ENCODE peak calls at places on chromosomes 6 and 20, in five cellular contexts. K is mesendoderm, W is mammary epithelial cell, L is PC-9, P is fibroblast of lung. O is an unnamed sample. For H3K4me1 and H3K36me3, the result is how much of the 10 kb centered on the place peaks cover.

GRCh38 chr20:24609757-24610156 is 140.3 kb downstream of the SYNDIG1 start:
- DNase-seq in K (peak), W (peak), L (no peak), P (no peak), O (peak)

GRCh38 chr6:73515204-73516101 is 5.4 kb downstream of the EEF1A1 start:
- DNase-seq in K (peak), W (peak), L (peak), P (peak), O (peak)

GRCh38 chr6:9851541-9852380 is 563.1 kb downstream of the TFAP2A start:
- DNase-seq in K (peak), W (peak), L (peak), P (peak), O (peak)

GRCh38 chr6:67634199-67634598 is 1000.9 kb upstream of the ADGRB3 start:
- DNase-seq in K (no peak), W (no peak), L (no peak), P (no peak), O (no peak)

GRCh38 chr6:163412345-163412744 is 2.2 kb upstream of the QKI start:
- DNase-seq in K (no peak), W (no peak), L (no peak), P (no peak), O (peak)

GRCh38 chr6:122153530-122153929 is 245.9 kb upstream of the HSF2 start:
- DNase-seq in K (peak), W (no peak), L (no peak), P (no peak), O (no peak)

GRCh38 chr20:29301624-29302259 is 1955.7 kb upstream of the DEFB115 start:
- DNase-seq in K (no peak), W (no peak), L (no peak), P (no peak), O (no peak)

GRCh38 chr6:135115411-135116293 is 61.0 kb upstream of the HBS1L start:
- DNase-seq in K (no peak), W (no peak), L (no peak), P (no peak), O (no peak)

DNA sequence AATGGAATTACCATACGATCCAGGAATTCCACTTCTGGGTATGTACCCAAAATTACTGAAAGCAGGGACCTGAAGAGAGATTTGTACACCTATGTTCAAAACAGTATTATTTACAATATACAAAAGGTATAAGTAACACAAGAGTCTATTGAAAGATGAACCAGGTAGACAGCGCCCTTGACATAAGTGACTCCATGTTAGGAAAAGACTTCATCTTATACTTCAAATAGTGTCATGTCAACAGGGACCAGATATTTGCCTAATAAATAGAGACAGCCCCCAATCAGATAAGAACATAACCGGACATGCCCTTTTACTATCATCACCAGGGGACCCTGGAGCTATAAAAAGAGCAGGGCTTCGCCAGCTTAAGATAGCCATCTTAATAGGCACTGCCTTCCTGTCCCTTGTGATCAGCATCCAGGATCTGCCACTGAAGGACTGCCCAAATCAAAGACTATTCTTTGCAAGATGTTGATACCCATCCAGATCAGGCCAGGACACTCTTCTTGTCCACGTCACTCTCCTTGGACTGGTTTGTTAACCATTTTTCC is 309.0 kb upstream of the SULF2 start:
- DNase-seq in K (no peak), W (no peak), L (no peak), P (no peak), O (no peak)
- H3K4me1 ChIP-seq in K (under half), W (under half), L (under half), P (under half), O (under half)

DNA sequence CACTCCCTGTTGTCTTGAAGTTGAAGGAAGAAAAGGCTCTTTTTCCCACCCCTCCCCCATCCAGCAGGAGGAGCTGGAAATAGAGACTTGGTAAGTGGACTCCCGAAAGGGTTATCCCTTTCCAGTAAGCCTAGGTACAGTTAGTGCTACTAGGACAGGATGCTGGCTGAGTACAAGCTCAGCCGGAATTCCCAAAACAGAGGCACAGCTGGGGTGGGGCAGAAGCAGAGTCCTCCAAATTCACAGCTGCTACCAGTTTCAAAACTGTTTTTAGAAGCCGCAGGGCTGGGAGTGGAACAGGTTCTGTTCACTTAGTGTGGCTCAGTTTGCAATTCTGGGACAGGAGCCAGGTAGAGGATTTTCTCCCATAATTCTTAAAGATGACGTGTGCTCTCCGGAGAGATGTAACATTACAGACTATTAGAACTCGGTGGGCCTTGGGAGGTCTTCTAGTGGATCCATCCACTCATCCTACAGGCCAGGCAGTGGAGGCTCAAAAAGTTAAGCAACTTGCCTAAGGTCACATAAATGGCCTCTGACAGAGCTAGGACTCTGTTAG is 19.0 kb upstream of the UTRN start:
- DNase-seq in K (peak), W (no peak), L (peak), P (peak), O (peak)
- H3K36me3 ChIP-seq in K (under half), W (under half), L (under half), P (under half), O (under half)

GRCh38 chr6:36962874-36963273 is 8.3 kb downstream of the PI16 start:
- DNase-seq in K (peak), W (no peak), L (no peak), P (no peak), O (peak)
- H3K4me2 ChIP-seq in K (no peak), W (no peak), L (no peak), P (no peak), O (no peak)

GRCh38 chr6:15872252-15873103 is 209.7 kb upstream of the DTNBP1 start:
- DNase-seq in K (no peak), W (no peak), L (no peak), P (peak), O (peak)

GRCh38 chr6:15876406-15876805 is 213.6 kb upstream of the DTNBP1 start:
- DNase-seq in K (no peak), W (peak), L (no peak), P (peak), O (peak)

GRCh38 chr6:15877245-15877644 is 214.4 kb upstream of the DTNBP1 start:
- DNase-seq in K (no peak), W (no peak), L (no peak), P (no peak), O (no peak)

GRCh38 chr6:15874821-15875220 is 212.0 kb upstream of the DTNBP1 start:
- DNase-seq in K (no peak), W (peak), L (no peak), P (peak), O (peak)

GRCh38 chr6:15874351-15874750 is 211.5 kb upstream of the DTNBP1 start:
- DNase-seq in K (peak), W (no peak), L (no peak), P (no peak), O (no peak)
- H3K4me1 ChIP-seq in K (under half), W (under half), L (under half), P (under half), O (under half)

DNA sequence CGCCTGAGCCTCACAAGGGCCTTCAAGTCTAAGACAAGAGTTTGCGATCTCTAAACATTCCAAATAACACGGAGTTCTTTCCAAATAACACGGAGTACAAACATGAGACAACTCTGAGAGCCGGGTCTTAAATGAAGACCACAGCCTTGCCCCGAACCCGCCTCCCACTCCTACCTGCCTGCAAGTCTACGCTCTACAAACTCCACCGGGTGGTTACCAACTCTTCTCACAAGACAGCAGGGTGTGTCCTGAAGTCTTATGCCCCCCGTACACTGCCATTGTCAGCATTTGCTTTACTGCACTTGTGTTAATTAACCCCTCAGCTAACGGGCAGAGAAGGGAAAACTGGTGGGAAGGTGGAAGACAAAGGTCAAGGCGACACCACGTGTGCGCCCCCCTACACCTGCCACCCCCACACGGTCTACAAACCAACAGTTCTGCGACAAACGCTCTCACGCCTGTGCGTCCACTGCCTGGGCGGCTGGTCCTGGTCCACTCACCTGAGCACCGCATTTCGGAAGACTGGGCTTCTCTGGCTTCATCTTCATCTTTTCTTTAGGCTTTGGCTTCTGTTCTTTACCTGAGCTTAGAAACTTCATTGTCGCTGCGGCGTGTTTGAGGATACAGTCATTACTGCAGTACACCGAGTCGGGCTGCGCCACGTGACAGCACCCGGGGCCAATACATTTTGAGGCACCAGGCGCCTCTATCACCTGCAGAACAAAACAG is 19.5 kb downstream of the DIDO1 start:
- DNase-seq in K (no peak), W (no peak), L (no peak), P (no peak), O (no peak)
- H3K36me3 ChIP-seq in K (under half), W (half or more), L (half or more), P (half or more), O (half or more)

DNA sequence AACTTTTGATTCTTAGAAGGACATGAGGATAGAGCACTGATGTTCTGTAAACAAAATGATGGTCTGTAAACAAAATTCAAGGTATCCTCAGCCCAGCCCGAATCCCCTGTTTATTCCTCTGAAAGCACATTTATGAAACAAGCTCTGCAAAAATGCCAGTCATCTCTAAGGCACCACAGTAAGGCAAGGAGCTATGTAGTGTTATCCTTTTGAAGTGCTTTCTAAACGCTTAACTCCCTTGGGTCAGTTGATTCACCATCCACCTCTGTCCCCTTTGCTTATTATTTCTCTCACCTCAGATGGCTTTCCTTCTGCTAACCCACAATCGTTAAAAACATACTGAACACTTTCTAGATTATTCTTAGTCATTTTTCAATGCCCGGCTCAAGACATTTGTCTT is 93.8 kb downstream of the ATXN1 start:
- DNase-seq in K (no peak), W (no peak), L (no peak), P (no peak), O (no peak)
- H3K4me2 ChIP-seq in K (no peak), W (peak), L (no peak), P (no peak), O (no peak)

DNA sequence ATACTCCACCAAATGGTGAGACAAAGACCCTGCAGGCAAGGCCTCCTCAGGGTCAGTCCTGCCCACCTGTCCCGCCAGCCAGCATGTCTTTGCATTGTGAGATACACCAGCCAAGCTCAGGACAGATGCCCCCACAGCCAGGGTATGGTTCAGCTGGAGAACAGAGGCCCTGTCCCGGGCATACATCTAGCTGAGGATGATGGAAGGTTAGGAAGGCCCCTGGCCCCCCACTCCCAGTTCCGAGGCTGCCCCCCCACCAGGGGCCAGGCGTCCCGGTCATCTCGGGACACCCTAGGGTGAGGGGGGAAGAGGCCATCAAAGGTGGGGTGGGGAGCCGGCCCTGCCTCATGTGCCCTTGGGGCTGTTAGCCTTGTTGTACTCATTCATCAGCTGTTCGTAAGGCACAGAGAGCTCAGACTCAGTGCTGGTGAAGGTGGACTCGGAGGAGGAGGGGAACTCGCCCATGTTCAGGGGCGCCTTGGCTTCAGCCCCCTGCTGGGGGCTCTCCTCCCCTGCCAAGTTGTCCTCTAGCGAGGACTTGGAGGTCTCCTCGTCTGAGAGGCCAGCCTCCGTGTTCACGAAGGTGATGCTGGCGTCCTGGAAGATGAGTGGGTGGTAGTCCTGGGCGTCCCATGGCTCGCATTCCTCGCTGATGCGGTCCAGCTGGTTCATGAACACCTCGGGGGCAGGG is 38.6 kb downstream of the KCNK5 start:
- DNase-seq in K (no peak), W (no peak), L (no peak), P (no peak), O (no peak)
- H3K4me1 ChIP-seq in K (under half), W (under half), L (under half), P (under half), O (under half)